ENCODE peak calls at places on chromosomes 13 and 19, in five cellular contexts. One of them, this sample, is unnamed.

GRCh38 chr13:38883783-38884182 is 106.8 kb downstream of the STOML3 start:
- DNase-seq in psoas muscle: no peak
- DNase-seq in heart right ventricle: no peak
- DNase-seq in hepatocyte: no peak
- DNase-seq in AG04450: no peak
- DNase-seq in this sample: no peak

GRCh38 chr13:41487222-41487621 is 29.9 kb downstream of the RGCC start:
- DNase-seq in psoas muscle: no peak
- DNase-seq in AG04450: no peak
- DNase-seq in heart right ventricle: no peak
- DNase-seq in hepatocyte: no peak
- DNase-seq in this sample: no peak

GRCh38 chr19:21151460-21151859 is 9.6 kb downstream of the ZNF431 start:
- DNase-seq in hepatocyte: no peak
- DNase-seq in heart right ventricle: no peak
- DNase-seq in psoas muscle: no peak
- DNase-seq in AG04450: no peak
- DNase-seq in this sample: no peak

GRCh38 chr13:33744589-33745369 is 73.2 kb upstream of the RFC3 start:
- DNase-seq in psoas muscle: no peak
- DNase-seq in AG04450: no peak
- DNase-seq in heart right ventricle: no peak
- DNase-seq in hepatocyte: no peak
- DNase-seq in this sample: no peak

GRCh38 chr13:59442946-59443345 is 720.8 kb downstream of the DIAPH3 start:
- DNase-seq in AG04450: no peak
- DNase-seq in heart right ventricle: no peak
- DNase-seq in hepatocyte: no peak
- DNase-seq in psoas muscle: no peak
- DNase-seq in this sample: no peak

GRCh38 chr19:54653181-54653809 is 9.5 kb upstream of the LILRB4 start:
- DNase-seq in psoas muscle: no peak
- DNase-seq in AG04450: no peak
- DNase-seq in heart right ventricle: no peak
- DNase-seq in hepatocyte: no peak
- DNase-seq in this sample: peak; percentile 45

GRCh38 chr13:77717508-77717907 is 20.0 kb downstream of the SLAIN1 start:
- DNase-seq in hepatocyte: no peak
- DNase-seq in psoas muscle: no peak
- DNase-seq in AG04450: no peak
- DNase-seq in heart right ventricle: no peak
- DNase-seq in this sample: no peak

GRCh38 chr19:21850636-21851255 is 14.8 kb upstream of the ZNF43 start:
- DNase-seq in AG04450: no peak
- DNase-seq in hepatocyte: no peak
- DNase-seq in psoas muscle: no peak
- DNase-seq in heart right ventricle: no peak
- DNase-seq in this sample: no peak

GRCh38 chr13:98480915-98481510 is 95.9 kb downstream of the STK24 start:
- DNase-seq in psoas muscle: no peak
- DNase-seq in heart right ventricle: no peak
- DNase-seq in hepatocyte: no peak
- DNase-seq in AG04450: no peak
- DNase-seq in this sample: no peak

GRCh38 chr19:10546817-10547216 is 3.1 kb downstream of the ATG4D start:
- DNase-seq in hepatocyte: no peak
- DNase-seq in psoas muscle: no peak
- DNase-seq in heart right ventricle: no peak
- DNase-seq in AG04450: no peak
- DNase-seq in this sample: peak; percentile 27

DNA sequence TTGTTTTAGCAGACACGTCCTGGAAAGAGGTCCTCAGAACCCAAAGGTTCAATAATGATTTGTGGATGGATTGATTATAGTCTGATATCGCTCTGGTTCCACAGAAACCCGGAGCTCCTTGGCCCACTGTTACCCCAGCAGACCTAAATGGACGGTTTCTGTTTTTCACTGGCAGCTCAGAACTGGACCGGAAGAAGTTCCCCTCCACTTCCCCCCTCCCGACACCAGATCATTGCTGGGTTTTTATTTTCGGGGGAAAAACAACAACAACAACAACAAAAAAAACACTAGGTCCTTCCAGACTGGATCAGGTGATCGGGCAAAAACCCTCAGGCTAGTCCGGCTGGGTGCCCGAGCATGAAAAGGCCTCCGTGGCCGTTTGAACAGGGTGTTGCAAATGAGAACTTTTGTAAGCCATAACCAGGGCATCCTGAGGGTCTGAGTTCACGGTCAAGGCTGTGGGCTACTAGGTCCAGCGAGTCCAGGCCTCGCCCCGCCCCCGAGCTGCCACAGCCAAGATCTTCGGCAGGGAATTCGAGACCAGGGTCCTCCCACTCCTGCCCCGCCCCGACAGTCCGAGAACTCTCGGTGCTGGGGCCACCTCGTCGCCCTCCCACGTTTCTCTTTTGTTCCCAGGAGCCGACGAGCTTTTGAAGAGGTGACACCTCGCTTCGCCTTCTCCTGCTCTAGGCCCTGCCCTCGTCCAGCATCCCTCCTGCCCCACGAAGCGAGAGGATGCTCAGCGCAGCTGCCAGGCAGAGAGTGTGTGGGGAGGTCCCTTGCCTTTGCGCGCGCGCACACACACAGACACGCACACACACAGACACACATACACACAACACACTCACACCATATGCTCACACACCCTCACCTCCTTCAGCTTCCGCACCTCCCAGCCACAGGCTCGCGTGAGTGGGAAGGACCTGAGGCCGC is 8.7 kb downstream of the ZIC2 start:
- DNase-seq in AG04450: no peak
- DNase-seq in heart right ventricle: no peak
- DNase-seq in psoas muscle: no peak
- DNase-seq in hepatocyte: no peak
- DNase-seq in this sample: peak; percentile 74
- H3K4me3 ChIP-seq in AG04450: no peak overlapping the region
- H3K4me3 ChIP-seq in heart right ventricle: no peak overlapping the region
- H3K4me3 ChIP-seq in psoas muscle: no peak overlapping the region
- H3K4me3 ChIP-seq in hepatocyte: no peak overlapping the region
- H3K4me3 ChIP-seq in this sample: peak overlapping the region; percentile 40

DNA sequence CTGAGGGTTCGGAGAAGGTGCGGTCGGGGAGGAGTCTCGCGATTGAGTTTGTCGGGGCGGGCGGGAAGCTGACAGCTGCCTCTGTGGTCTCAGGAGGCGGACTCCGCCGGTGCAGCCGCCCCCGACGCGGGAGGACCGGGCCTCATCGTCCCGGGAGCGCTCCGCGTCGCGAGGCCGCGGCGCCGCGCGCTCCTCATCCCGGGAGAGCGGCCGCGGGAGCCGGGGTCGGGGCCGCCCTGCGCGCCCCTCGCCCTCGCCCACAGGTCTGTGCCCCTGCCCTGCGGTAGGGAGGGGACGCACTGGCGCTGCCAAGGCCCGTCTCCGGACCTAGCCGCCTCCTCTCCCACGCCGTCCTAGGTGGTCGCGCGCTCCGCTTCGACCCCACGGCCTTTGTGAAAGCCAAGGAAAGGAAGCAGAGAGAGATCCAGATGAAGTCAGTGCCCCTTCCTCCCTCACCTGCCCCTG is 6.9 kb downstream of the PGLYRP1 start:
- DNase-seq in hepatocyte: no peak
- DNase-seq in AG04450: no peak
- DNase-seq in heart right ventricle: no peak
- DNase-seq in psoas muscle: no peak
- DNase-seq in this sample: peak; percentile 74
- H3K4me3 ChIP-seq in hepatocyte: no peak overlapping the region
- H3K4me3 ChIP-seq in AG04450: peak overlapping the region; percentile 59
- H3K4me3 ChIP-seq in heart right ventricle: peak overlapping the region; percentile 71
- H3K4me3 ChIP-seq in psoas muscle: peak overlapping the region; percentile 76
- H3K4me3 ChIP-seq in this sample: peak overlapping the region; percentile 37

DNA sequence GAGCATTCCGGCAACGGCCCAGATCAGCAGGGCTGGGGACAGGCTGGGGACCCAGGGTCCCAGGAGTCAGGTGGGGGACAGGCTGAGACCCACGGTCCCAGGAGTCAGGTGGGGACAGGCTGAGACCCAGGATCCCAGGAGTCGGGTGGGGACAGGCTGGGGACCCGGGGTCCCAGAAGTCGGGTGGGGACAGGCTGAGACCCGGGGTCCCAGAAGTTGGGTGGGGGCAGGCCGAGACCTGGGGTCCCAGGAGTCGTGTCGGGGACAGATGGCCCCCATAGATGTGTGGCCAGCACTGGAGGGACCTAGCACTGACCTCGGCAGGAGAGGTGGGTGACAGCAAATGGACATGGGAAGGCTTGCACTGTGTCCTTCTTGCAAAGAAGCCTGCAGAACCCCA is 39.7 kb upstream of the SOX1 start:
- DNase-seq in psoas muscle: no peak
- DNase-seq in heart right ventricle: no peak
- DNase-seq in hepatocyte: no peak
- DNase-seq in AG04450: no peak
- DNase-seq in this sample: no peak
- H3K4me3 ChIP-seq in psoas muscle: no peak overlapping the region
- H3K4me3 ChIP-seq in heart right ventricle: no peak overlapping the region
- H3K4me3 ChIP-seq in hepatocyte: no peak overlapping the region
- H3K4me3 ChIP-seq in AG04450: no peak overlapping the region
- H3K4me3 ChIP-seq in this sample: no peak overlapping the region

DNA sequence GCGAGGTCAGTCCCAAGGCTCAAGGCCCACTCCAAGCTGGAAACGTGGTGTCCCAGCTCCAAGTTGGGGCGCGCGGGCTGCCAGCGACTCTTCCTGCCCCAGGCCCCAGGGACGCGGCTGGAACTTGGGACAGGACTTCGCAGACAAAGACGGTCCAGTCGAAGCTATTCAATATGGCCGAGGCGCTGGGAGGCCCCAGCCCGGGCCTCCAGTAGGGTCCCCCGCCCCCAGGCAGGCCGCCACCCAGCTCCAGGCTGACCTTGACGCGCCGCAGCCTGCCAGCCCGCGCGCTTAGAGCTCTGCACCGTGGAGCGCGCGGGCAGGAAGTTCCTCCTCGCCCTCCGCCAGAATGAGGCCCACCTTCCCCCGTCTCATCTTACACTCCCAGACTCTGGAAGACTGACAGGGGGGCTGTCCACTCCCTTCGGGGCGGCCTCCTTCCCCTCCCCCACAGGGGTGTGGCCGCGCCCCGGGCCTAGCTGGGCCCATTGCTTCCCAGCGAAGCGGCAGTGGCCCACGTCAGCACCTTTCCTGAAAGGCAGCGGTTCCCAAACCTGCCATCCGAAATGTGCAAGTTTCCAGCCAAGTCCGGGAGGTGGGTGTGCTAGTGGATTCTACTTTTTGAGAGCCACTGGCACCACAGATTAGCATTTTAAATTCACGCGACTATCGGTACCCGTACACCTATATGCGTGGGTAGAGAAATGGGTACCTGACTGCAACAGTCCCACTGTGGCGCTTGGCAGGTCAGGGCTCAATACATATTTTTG is at the start of gene CCDC8:
- DNase-seq in hepatocyte: peak; percentile 97
- DNase-seq in AG04450: peak; percentile 87
- DNase-seq in heart right ventricle: peak; percentile 91
- DNase-seq in psoas muscle: peak; percentile 75
- DNase-seq in this sample: peak; percentile 98
- H3K4me3 ChIP-seq in hepatocyte: peak within 1 kb of the TSS; percentile 77
- H3K4me3 ChIP-seq in AG04450: peak within 1 kb of the TSS; percentile 74
- H3K4me3 ChIP-seq in heart right ventricle: peak within 1 kb of the TSS; percentile 56
- H3K4me3 ChIP-seq in psoas muscle: peak within 1 kb of the TSS; percentile 57
- H3K4me3 ChIP-seq in this sample: peak within 1 kb of the TSS; percentile 89

GRCh38 chr13:112773601-112774447 is 84.0 kb downstream of the ATP11A start:
- DNase-seq in AG04450: no peak
- DNase-seq in hepatocyte: no peak
- DNase-seq in psoas muscle: no peak
- DNase-seq in heart right ventricle: no peak
- DNase-seq in this sample: peak; percentile 63

GRCh38 chr13:112774829-112775565 is 85.2 kb downstream of the ATP11A start:
- DNase-seq in AG04450: no peak
- DNase-seq in hepatocyte: no peak
- DNase-seq in heart right ventricle: no peak
- DNase-seq in psoas muscle: no peak
- DNase-seq in this sample: peak; percentile 81

GRCh38 chr13:112775791-112776279 is 86.0 kb downstream of the ATP11A start:
- DNase-seq in AG04450: no peak
- DNase-seq in psoas muscle: no peak
- DNase-seq in hepatocyte: no peak
- DNase-seq in heart right ventricle: no peak
- DNase-seq in this sample: peak; percentile 71

GRCh38 chr13:112772929-112773328 is 83.1 kb downstream of the ATP11A start:
- DNase-seq in AG04450: no peak
- DNase-seq in psoas muscle: no peak
- DNase-seq in heart right ventricle: no peak
- DNase-seq in hepatocyte: no peak
- DNase-seq in this sample: peak; percentile 57

GRCh38 chr13:112774448-112774792 is 84.6 kb downstream of the ATP11A start:
- DNase-seq in hepatocyte: no peak
- DNase-seq in psoas muscle: no peak
- DNase-seq in heart right ventricle: no peak
- DNase-seq in AG04450: no peak
- DNase-seq in this sample: no peak
- H3K4me3 ChIP-seq in hepatocyte: no peak overlapping the region
- H3K4me3 ChIP-seq in psoas muscle: no peak overlapping the region
- H3K4me3 ChIP-seq in heart right ventricle: no peak overlapping the region
- H3K4me3 ChIP-seq in AG04450: no peak overlapping the region
- H3K4me3 ChIP-seq in this sample: no peak overlapping the region

DNA sequence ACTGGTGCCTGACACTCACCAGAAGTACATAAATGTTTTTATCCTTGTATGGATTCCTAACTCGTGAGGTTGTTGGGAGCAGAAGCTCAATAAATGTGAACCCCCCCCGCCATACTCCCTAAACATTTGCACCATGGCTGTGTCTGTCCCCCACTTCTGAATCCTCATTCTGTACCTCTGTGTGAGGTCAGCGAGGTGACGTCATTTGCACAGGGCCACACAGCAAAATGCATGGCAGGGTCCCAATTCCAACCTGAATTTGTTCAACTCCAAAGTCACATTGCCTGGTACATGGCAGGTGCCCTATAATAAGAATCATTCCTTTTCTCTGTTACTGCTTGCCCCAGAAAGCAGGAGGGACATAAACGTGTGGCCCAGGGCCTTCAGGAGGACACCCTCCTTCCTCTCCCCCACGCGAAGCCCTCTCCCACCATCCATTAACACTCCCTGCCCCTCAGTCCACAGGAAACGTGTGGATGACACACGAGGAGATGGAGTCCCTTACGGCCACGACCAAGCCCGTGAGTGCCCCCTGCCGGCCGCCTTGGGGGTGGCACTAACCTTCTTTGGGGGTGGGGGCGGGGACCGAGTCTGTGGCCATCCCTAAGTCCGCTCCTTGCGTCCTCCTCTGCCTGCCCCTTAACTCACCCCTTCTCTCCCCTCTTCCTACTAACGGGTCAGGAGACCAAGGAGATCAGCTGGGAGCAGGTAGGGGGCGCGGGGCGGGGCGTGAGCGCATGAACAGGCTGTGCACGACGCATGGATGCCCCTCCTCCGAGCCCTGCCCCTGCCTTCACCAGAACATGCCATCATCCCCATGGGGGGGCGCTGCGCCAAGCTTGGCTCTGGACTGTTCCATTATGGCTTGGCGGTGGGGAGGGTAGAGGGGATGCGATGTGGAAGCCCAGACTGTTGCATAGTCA is 9.4 kb downstream of the HRC start:
- DNase-seq in heart right ventricle: peak; percentile 77
- DNase-seq in AG04450: no peak
- DNase-seq in hepatocyte: peak; percentile 78
- DNase-seq in psoas muscle: peak; percentile 83
- DNase-seq in this sample: peak; percentile 94
- H3K4me3 ChIP-seq in heart right ventricle: peak overlapping the region; percentile 29
- H3K4me3 ChIP-seq in AG04450: peak overlapping the region; percentile 47
- H3K4me3 ChIP-seq in hepatocyte: no peak overlapping the region
- H3K4me3 ChIP-seq in psoas muscle: peak overlapping the region; percentile 43
- H3K4me3 ChIP-seq in this sample: peak overlapping the region; percentile 43

GRCh38 chr13:27965740-27966640 is 3.1 kb downstream of the CDX2 start:
- DNase-seq in hepatocyte: no peak
- DNase-seq in psoas muscle: no peak
- DNase-seq in AG04450: no peak
- DNase-seq in heart right ventricle: no peak
- DNase-seq in this sample: peak; percentile 86
- H3K4me3 ChIP-seq in hepatocyte: peak overlapping the region; percentile 58
- H3K4me3 ChIP-seq in psoas muscle: no peak overlapping the region
- H3K4me3 ChIP-seq in AG04450: no peak overlapping the region
- H3K4me3 ChIP-seq in heart right ventricle: no peak overlapping the region
- H3K4me3 ChIP-seq in this sample: peak overlapping the region; percentile 8

This sample was measured in H7.